ENCODE peak calls at places on chromosomes 16 and 17, in eight cellular contexts. One of them, this sample, is unnamed. For H3K4me1, the result is how much of the 10 kb centered on the place peaks cover.

GRCh38 chr17:35588196-35588920 is 1.2 kb downstream of the AP2B1 start:
- DNase-seq in cardiac muscle cell: peak
- DNase-seq in breast epithelium: no peak
- DNase-seq in GM23248: peak
- DNase-seq in OCI-LY7: no peak
- DNase-seq in aorta: no peak
- DNase-seq in CD8-positive, alpha-beta T cell: no peak
- DNase-seq in left ventricle myocardium inferior: no peak
- DNase-seq in this sample: no peak

GRCh38 chr16:88727871-88728270 is 21.6 kb downstream of the CTU2 start:
- DNase-seq in left ventricle myocardium inferior: peak
- DNase-seq in breast epithelium: no peak
- DNase-seq in GM23248: no peak
- DNase-seq in OCI-LY7: no peak
- DNase-seq in aorta: no peak
- DNase-seq in cardiac muscle cell: no peak
- DNase-seq in CD8-positive, alpha-beta T cell: no peak
- DNase-seq in this sample: no peak

GRCh38 chr17:37821025-37821713 is 76.3 kb upstream of the HNF1B start:
- DNase-seq in left ventricle myocardium inferior: no peak
- DNase-seq in breast epithelium: no peak
- DNase-seq in aorta: no peak
- DNase-seq in OCI-LY7: no peak
- DNase-seq in CD8-positive, alpha-beta T cell: no peak
- DNase-seq in GM23248: peak
- DNase-seq in cardiac muscle cell: peak
- DNase-seq in this sample: no peak

GRCh38 chr17:81565231-81565630 is 13.1 kb upstream of the FAAP100 start:
- DNase-seq in breast epithelium: no peak
- DNase-seq in GM23248: no peak
- DNase-seq in CD8-positive, alpha-beta T cell: no peak
- DNase-seq in cardiac muscle cell: no peak
- DNase-seq in OCI-LY7: no peak
- DNase-seq in left ventricle myocardium inferior: no peak
- DNase-seq in aorta: no peak
- DNase-seq in this sample: no peak

GRCh38 chr17:34499576-34499975 is 79.8 kb upstream of the TMEM132E start:
- DNase-seq in CD8-positive, alpha-beta T cell: no peak
- DNase-seq in OCI-LY7: peak
- DNase-seq in cardiac muscle cell: peak
- DNase-seq in left ventricle myocardium inferior: no peak
- DNase-seq in aorta: no peak
- DNase-seq in GM23248: peak
- DNase-seq in breast epithelium: no peak
- DNase-seq in this sample: no peak

GRCh38 chr17:181213-182163 is at the start of gene DOC2B:
- DNase-seq in OCI-LY7: no peak
- DNase-seq in CD8-positive, alpha-beta T cell: no peak
- DNase-seq in left ventricle myocardium inferior: peak
- DNase-seq in breast epithelium: no peak
- DNase-seq in GM23248: peak
- DNase-seq in aorta: no peak
- DNase-seq in cardiac muscle cell: peak
- DNase-seq in this sample: peak

GRCh38 chr17:79005063-79005861 is 4.3 kb downstream of the CANT1 start:
- DNase-seq in cardiac muscle cell: no peak
- DNase-seq in CD8-positive, alpha-beta T cell: no peak
- DNase-seq in left ventricle myocardium inferior: no peak
- DNase-seq in aorta: peak
- DNase-seq in breast epithelium: peak
- DNase-seq in OCI-LY7: no peak
- DNase-seq in GM23248: no peak
- DNase-seq in this sample: no peak

GRCh38 chr17:40602445-40603443 is 37.5 kb upstream of the CCR7 start:
- DNase-seq in CD8-positive, alpha-beta T cell: peak
- DNase-seq in aorta: no peak
- DNase-seq in cardiac muscle cell: no peak
- DNase-seq in breast epithelium: no peak
- DNase-seq in left ventricle myocardium inferior: no peak
- DNase-seq in OCI-LY7: no peak
- DNase-seq in GM23248: no peak
- DNase-seq in this sample: no peak

GRCh38 chr16:56777533-56777932 is 47.6 kb downstream of the NUP93 start:
- DNase-seq in CD8-positive, alpha-beta T cell: no peak
- DNase-seq in aorta: no peak
- DNase-seq in cardiac muscle cell: no peak
- DNase-seq in GM23248: peak
- DNase-seq in OCI-LY7: no peak
- DNase-seq in breast epithelium: no peak
- DNase-seq in left ventricle myocardium inferior: no peak
- DNase-seq in this sample: no peak

GRCh38 chr17:7922499-7923289 is 6.6 kb upstream of the RNF227 start:
- DNase-seq in GM23248: peak
- DNase-seq in cardiac muscle cell: peak
- DNase-seq in left ventricle myocardium inferior: peak
- DNase-seq in breast epithelium: peak
- DNase-seq in aorta: peak
- DNase-seq in OCI-LY7: no peak
- DNase-seq in CD8-positive, alpha-beta T cell: peak
- DNase-seq in this sample: peak

GRCh38 chr17:39461911-39462641 is 790 bp downstream of the CDK12 start:
- DNase-seq in CD8-positive, alpha-beta T cell: no peak
- DNase-seq in OCI-LY7: peak
- DNase-seq in cardiac muscle cell: no peak
- DNase-seq in GM23248: peak
- DNase-seq in left ventricle myocardium inferior: no peak
- DNase-seq in breast epithelium: no peak
- DNase-seq in aorta: no peak
- DNase-seq in this sample: peak

GRCh38 chr17:7019406-7019805 is 3.4 kb upstream of the BCL6B start:
- DNase-seq in OCI-LY7: no peak
- DNase-seq in left ventricle myocardium inferior: no peak
- DNase-seq in aorta: no peak
- DNase-seq in breast epithelium: no peak
- DNase-seq in cardiac muscle cell: no peak
- DNase-seq in GM23248: no peak
- DNase-seq in CD8-positive, alpha-beta T cell: no peak
- DNase-seq in this sample: no peak

GRCh38 chr17:6843241-6843890 is 11.8 kb upstream of the TEKT1 start:
- DNase-seq in OCI-LY7: peak
- DNase-seq in aorta: no peak
- DNase-seq in left ventricle myocardium inferior: no peak
- DNase-seq in GM23248: peak
- DNase-seq in cardiac muscle cell: peak
- DNase-seq in CD8-positive, alpha-beta T cell: no peak
- DNase-seq in breast epithelium: no peak
- DNase-seq in this sample: no peak

GRCh38 chr17:17420561-17421269 is 56.1 kb upstream of the MED9 start:
- DNase-seq in CD8-positive, alpha-beta T cell: no peak
- DNase-seq in aorta: peak
- DNase-seq in cardiac muscle cell: peak
- DNase-seq in left ventricle myocardium inferior: peak
- DNase-seq in GM23248: peak
- DNase-seq in OCI-LY7: no peak
- DNase-seq in breast epithelium: no peak
- DNase-seq in this sample: peak

GRCh38 chr16:67966549-67967182 is 1.8 kb downstream of the SLC12A4 start:
- DNase-seq in left ventricle myocardium inferior: no peak
- DNase-seq in CD8-positive, alpha-beta T cell: no peak
- DNase-seq in cardiac muscle cell: peak
- DNase-seq in aorta: peak
- DNase-seq in breast epithelium: no peak
- DNase-seq in GM23248: peak
- DNase-seq in OCI-LY7: no peak
- DNase-seq in this sample: no peak
- H3K4me1 ChIP-seq in left ventricle myocardium inferior: half or more
- H3K4me1 ChIP-seq in CD8-positive, alpha-beta T cell: under half
- H3K4me1 ChIP-seq in cardiac muscle cell: under half
- H3K4me1 ChIP-seq in aorta: under half
- H3K4me1 ChIP-seq in breast epithelium: under half
- H3K4me1 ChIP-seq in GM23248: under half
- H3K4me1 ChIP-seq in OCI-LY7: under half
- H3K4me1 ChIP-seq in this sample: half or more

DNA sequence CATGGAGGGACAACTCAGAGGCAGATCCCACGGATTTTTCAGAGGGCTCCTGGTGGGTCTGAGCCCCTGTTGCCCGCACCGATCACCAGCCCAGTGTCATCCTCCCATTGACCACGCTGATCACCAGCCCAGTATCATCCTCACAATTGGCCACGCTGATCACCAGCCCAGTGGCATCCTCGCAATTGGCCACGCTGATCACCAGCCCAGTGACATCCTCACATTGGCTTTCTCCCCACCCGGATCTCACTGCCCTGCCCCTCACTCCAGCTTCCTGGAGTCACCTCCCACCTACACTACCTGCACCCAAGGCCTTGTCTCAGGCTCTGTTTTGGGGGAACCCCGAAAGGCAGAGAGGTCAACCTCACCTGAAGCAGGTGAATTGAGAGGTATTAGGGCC is 358.2 kb upstream of the TNRC6C start:
- DNase-seq in breast epithelium: no peak
- DNase-seq in GM23248: no peak
- DNase-seq in CD8-positive, alpha-beta T cell: no peak
- DNase-seq in OCI-LY7: no peak
- DNase-seq in cardiac muscle cell: no peak
- DNase-seq in left ventricle myocardium inferior: no peak
- DNase-seq in aorta: peak
- DNase-seq in this sample: no peak
- H3K4me1 ChIP-seq in breast epithelium: under half
- H3K4me1 ChIP-seq in GM23248: under half
- H3K4me1 ChIP-seq in CD8-positive, alpha-beta T cell: under half
- H3K4me1 ChIP-seq in OCI-LY7: under half
- H3K4me1 ChIP-seq in cardiac muscle cell: under half
- H3K4me1 ChIP-seq in left ventricle myocardium inferior: under half
- H3K4me1 ChIP-seq in aorta: under half
- H3K4me1 ChIP-seq in this sample: under half

DNA sequence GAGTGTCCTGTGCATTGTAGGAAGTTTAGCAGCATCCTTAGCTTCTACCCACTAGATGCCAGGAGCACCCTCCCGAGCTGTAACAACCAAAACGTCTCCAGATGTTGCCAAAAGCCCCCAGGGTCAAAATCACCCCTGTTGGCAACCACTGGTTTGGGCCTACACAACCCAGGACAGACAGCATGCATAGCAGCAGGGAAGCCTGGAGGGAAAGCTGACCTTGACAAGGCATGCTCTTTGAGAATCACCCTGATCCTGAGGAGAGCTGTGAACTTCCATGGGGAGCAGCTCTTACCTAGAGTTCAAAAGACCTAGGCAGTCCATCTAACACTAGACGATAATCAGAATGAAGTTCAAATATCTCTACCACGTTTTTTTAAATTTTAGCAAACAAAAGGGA is 9.2 kb downstream of the SKAP1 start:
- DNase-seq in breast epithelium: no peak
- DNase-seq in GM23248: no peak
- DNase-seq in OCI-LY7: no peak
- DNase-seq in aorta: no peak
- DNase-seq in CD8-positive, alpha-beta T cell: no peak
- DNase-seq in cardiac muscle cell: no peak
- DNase-seq in left ventricle myocardium inferior: no peak
- DNase-seq in this sample: no peak
- H3K4me1 ChIP-seq in breast epithelium: under half
- H3K4me1 ChIP-seq in GM23248: under half
- H3K4me1 ChIP-seq in OCI-LY7: under half
- H3K4me1 ChIP-seq in aorta: under half
- H3K4me1 ChIP-seq in CD8-positive, alpha-beta T cell: half or more
- H3K4me1 ChIP-seq in cardiac muscle cell: under half
- H3K4me1 ChIP-seq in left ventricle myocardium inferior: under half
- H3K4me1 ChIP-seq in this sample: under half

GRCh38 chr16:2752850-2753522 is 548 bp downstream of the SRRM2 start:
- DNase-seq in GM23248: peak
- DNase-seq in OCI-LY7: peak
- DNase-seq in aorta: peak
- DNase-seq in left ventricle myocardium inferior: peak
- DNase-seq in cardiac muscle cell: peak
- DNase-seq in breast epithelium: peak
- DNase-seq in CD8-positive, alpha-beta T cell: no peak
- DNase-seq in this sample: peak

GRCh38 chr16:2756288-2757015 is 4.0 kb downstream of the SRRM2 start:
- DNase-seq in OCI-LY7: no peak
- DNase-seq in aorta: peak
- DNase-seq in cardiac muscle cell: no peak
- DNase-seq in breast epithelium: no peak
- DNase-seq in GM23248: no peak
- DNase-seq in left ventricle myocardium inferior: no peak
- DNase-seq in CD8-positive, alpha-beta T cell: no peak
- DNase-seq in this sample: no peak

GRCh38 chr16:2753523-2754020 is 1.1 kb downstream of the SRRM2 start:
- DNase-seq in left ventricle myocardium inferior: no peak
- DNase-seq in OCI-LY7: peak
- DNase-seq in GM23248: peak
- DNase-seq in aorta: no peak
- DNase-seq in breast epithelium: no peak
- DNase-seq in cardiac muscle cell: peak
- DNase-seq in CD8-positive, alpha-beta T cell: no peak
- DNase-seq in this sample: no peak

GRCh38 chr16:2757344-2757743 is 4.9 kb downstream of the SRRM2 start:
- DNase-seq in aorta: no peak
- DNase-seq in left ventricle myocardium inferior: no peak
- DNase-seq in CD8-positive, alpha-beta T cell: no peak
- DNase-seq in GM23248: no peak
- DNase-seq in cardiac muscle cell: no peak
- DNase-seq in OCI-LY7: no peak
- DNase-seq in breast epithelium: no peak
- DNase-seq in this sample: no peak

DNA sequence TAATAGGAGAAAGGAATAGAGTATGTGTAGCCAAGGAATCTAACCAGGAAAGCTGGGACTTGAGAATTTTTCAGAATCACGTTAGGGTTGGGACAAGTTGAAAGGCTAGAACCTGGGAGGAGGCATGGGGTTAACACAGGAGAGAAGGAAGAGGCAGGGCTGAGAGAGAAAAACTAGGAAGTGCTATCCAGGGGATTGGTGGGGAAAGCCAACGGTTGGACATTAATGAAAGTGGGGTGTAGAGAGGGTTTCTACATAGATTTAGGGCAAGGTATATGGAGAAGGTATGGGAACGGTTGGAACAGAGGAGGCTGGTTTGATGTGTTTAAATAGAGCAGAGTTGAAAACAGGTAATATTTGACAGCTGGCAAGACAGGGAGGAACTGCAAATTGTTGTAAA is 2.7 kb downstream of the SRRM2 start:
- DNase-seq in CD8-positive, alpha-beta T cell: no peak
- DNase-seq in aorta: no peak
- DNase-seq in OCI-LY7: no peak
- DNase-seq in GM23248: no peak
- DNase-seq in breast epithelium: no peak
- DNase-seq in left ventricle myocardium inferior: no peak
- DNase-seq in cardiac muscle cell: no peak
- DNase-seq in this sample: no peak
- H3K4me1 ChIP-seq in CD8-positive, alpha-beta T cell: under half
- H3K4me1 ChIP-seq in aorta: under half
- H3K4me1 ChIP-seq in OCI-LY7: under half
- H3K4me1 ChIP-seq in GM23248: under half
- H3K4me1 ChIP-seq in breast epithelium: under half
- H3K4me1 ChIP-seq in left ventricle myocardium inferior: half or more
- H3K4me1 ChIP-seq in cardiac muscle cell: under half
- H3K4me1 ChIP-seq in this sample: under half

GRCh38 chr16:85625053-85625452 is 11.9 kb downstream of the GSE1 start:
- DNase-seq in breast epithelium: no peak
- DNase-seq in aorta: no peak
- DNase-seq in left ventricle myocardium inferior: no peak
- DNase-seq in GM23248: no peak
- DNase-seq in OCI-LY7: no peak
- DNase-seq in CD8-positive, alpha-beta T cell: no peak
- DNase-seq in cardiac muscle cell: no peak
- DNase-seq in this sample: no peak
- H3K4me1 ChIP-seq in breast epithelium: under half
- H3K4me1 ChIP-seq in aorta: under half
- H3K4me1 ChIP-seq in left ventricle myocardium inferior: half or more
- H3K4me1 ChIP-seq in GM23248: under half
- H3K4me1 ChIP-seq in OCI-LY7: under half
- H3K4me1 ChIP-seq in CD8-positive, alpha-beta T cell: half or more
- H3K4me1 ChIP-seq in cardiac muscle cell: under half
- H3K4me1 ChIP-seq in this sample: half or more